ENCODE peak calls at places on chromosomes 16 and 17, in ten cellular contexts. U, X, H, L, G, S, D, Y, K and Z are unnamed samples.

GRCh38 chr16:77443834-77444460 is 9.1 kb upstream of the ADAMTS18 start:
- DNase-seq in U (no peak), X (no peak), H (no peak), L (no peak), G (no peak), S (no peak), D (no peak), Y (no peak), K (no peak), Z (no peak)

GRCh38 chr17:75010683-75011406 is 1.6 kb upstream of the MRPL58 start:
- DNase-seq in U (peak), X (no peak), H (peak), L (peak), G (peak), S (no peak), D (no peak), Y (no peak), K (no peak), Z (no peak)

GRCh38 chr17:65013613-65014391 is 42.7 kb downstream of the GNA13 start:
- DNase-seq in U (no peak), X (no peak), H (peak), L (no peak), G (no peak), S (no peak), D (no peak), Y (no peak), K (no peak), Z (no peak)

GRCh38 chr16:85194528-85195270 is 82.4 kb upstream of the CIBAR2 start:
- DNase-seq in U (no peak), X (no peak), H (no peak), L (no peak), G (no peak), S (no peak), D (no peak), Y (no peak), K (peak), Z (no peak)

GRCh38 chr17:40462343-40463121 is 19.3 kb downstream of the IGFBP4 start:
- DNase-seq in U (no peak), X (no peak), H (no peak), L (no peak), G (no peak), S (no peak), D (no peak), Y (no peak), K (no peak), Z (no peak)

GRCh38 chr16:78372302-78372701 is 272.8 kb downstream of the WWOX start:
- DNase-seq in U (no peak), X (no peak), H (no peak), L (no peak), G (no peak), S (no peak), D (no peak), Y (no peak), K (no peak), Z (no peak)

GRCh38 chr16:81181013-81181720 is 57.3 kb upstream of the BCO1 start:
- DNase-seq in U (peak), X (no peak), H (peak), L (peak), G (no peak), S (no peak), D (no peak), Y (no peak), K (peak), Z (no peak)

GRCh38 chr16:75108792-75109731 is 7.5 kb downstream of the LDHD start:
- DNase-seq in U (peak), X (peak), H (peak), L (peak), G (peak), S (peak), D (peak), Y (peak), K (peak), Z (no peak)

GRCh38 chr16:18048858-18049257 is 287.7 kb downstream of the NPIPA8 start:
- DNase-seq in U (no peak), X (no peak), H (no peak), L (no peak), G (no peak), S (no peak), D (no peak), Y (no peak), K (no peak), Z (no peak)

GRCh38 chr17:40203131-40203530 is 16.0 kb upstream of the WIPF2 start:
- DNase-seq in U (no peak), X (no peak), H (peak), L (no peak), G (no peak), S (no peak), D (no peak), Y (no peak), K (no peak), Z (no peak)

GRCh38 chr16:17237350-17237944 is 233.3 kb downstream of the XYLT1 start:
- DNase-seq in U (no peak), X (no peak), H (no peak), L (no peak), G (no peak), S (no peak), D (no peak), Y (no peak), K (no peak), Z (no peak)

GRCh38 chr17:21282231-21282630 is 2.3 kb upstream of the MAP2K3 start:
- DNase-seq in U (no peak), X (no peak), H (peak), L (no peak), G (no peak), S (no peak), D (no peak), Y (no peak), K (no peak), Z (no peak)

GRCh38 chr17:75325827-75326586 is 36.8 kb upstream of the SLC25A19 start:
- DNase-seq in U (no peak), X (no peak), H (peak), L (no peak), G (no peak), S (no peak), D (no peak), Y (no peak), K (no peak), Z (no peak)

GRCh38 chr16:57464523-57464922 is 2.0 kb downstream of the POLR2C start:
- DNase-seq in U (no peak), X (no peak), H (no peak), L (no peak), G (no peak), S (no peak), D (no peak), Y (no peak), K (no peak), Z (no peak)

GRCh38 chr16:11797957-11798299 is 870 bp upstream of the ZC3H7A start:
- DNase-seq in U (no peak), X (no peak), H (no peak), L (no peak), G (no peak), S (no peak), D (no peak), Y (no peak), K (no peak), Z (no peak)

GRCh38 chr16:1674751-1675664 is 3.1 kb upstream of the JPT2 start:
- DNase-seq in U (no peak), X (no peak), H (peak), L (no peak), G (no peak), S (no peak), D (no peak), Y (no peak), K (no peak), Z (no peak)

GRCh38 chr17:81306898-81307510 is 11.9 kb upstream of the SLC38A10 start:
- DNase-seq in U (no peak), X (no peak), H (no peak), L (peak), G (no peak), S (no peak), D (no peak), Y (no peak), K (peak), Z (no peak)

GRCh38 chr17:59439711-59440110 is 108.3 kb downstream of the YPEL2 start:
- DNase-seq in U (no peak), X (no peak), H (no peak), L (no peak), G (no peak), S (no peak), D (no peak), Y (no peak), K (no peak), Z (no peak)

GRCh38 chr16:67653131-67654068 is 6.7 kb downstream of the ACD start:
- DNase-seq in U (no peak), X (no peak), H (peak), L (no peak), G (no peak), S (no peak), D (no peak), Y (no peak), K (peak), Z (no peak)

GRCh38 chr17:47946929-47947397 is 5.6 kb downstream of the PNPO start:
- DNase-seq in U (peak), X (peak), H (peak), L (peak), G (no peak), S (peak), D (peak), Y (peak), K (peak), Z (peak)

GRCh38 chr17:27701963-27702362 is 71.0 kb downstream of the LGALS9 start:
- DNase-seq in U (no peak), X (no peak), H (no peak), L (no peak), G (no peak), S (no peak), D (no peak), Y (no peak), K (no peak), Z (no peak)

GRCh38 chr16:57169327-57169726 is 16.5 kb downstream of the PSME3IP1 start:
- DNase-seq in U (no peak), X (no peak), H (no peak), L (no peak), G (no peak), S (no peak), D (no peak), Y (no peak), K (no peak), Z (no peak)

GRCh38 chr17:43536236-43537088 is 9.7 kb downstream of the ETV4 start:
- DNase-seq in U (no peak), X (no peak), H (peak), L (no peak), G (no peak), S (no peak), D (no peak), Y (no peak), K (no peak), Z (no peak)

GRCh38 chr16:17951273-17951845 is 385.2 kb downstream of the NPIPA8 start:
- DNase-seq in U (no peak), X (no peak), H (no peak), L (no peak), G (no peak), S (no peak), D (no peak), Y (no peak), K (no peak), Z (no peak)

GRCh38 chr17:78774956-78775571 is 7.0 kb downstream of the CYTH1 start:
- DNase-seq in U (no peak), X (peak), H (no peak), L (no peak), G (no peak), S (peak), D (peak), Y (peak), K (no peak), Z (no peak)

GRCh38 chr17:19398301-19399181 is 11.6 kb upstream of the MFAP4 start:
- DNase-seq in U (peak), X (no peak), H (peak), L (no peak), G (no peak), S (no peak), D (no peak), Y (no peak), K (peak), Z (no peak)

GRCh38 chr17:77054926-77055325 is 85.8 kb upstream of the SEC14L1 start:
- DNase-seq in U (no peak), X (no peak), H (no peak), L (no peak), G (no peak), S (no peak), D (no peak), Y (no peak), K (no peak), Z (no peak)